ENCODE peak calls at places on chromosomes 12 and 14, in nine cellular contexts. M is OCI-LY7, T is fibroblast of lung, J is body of pancreas, R is kidney, Z is lung, C is psoas muscle, O is tibial nerve, Y is Caco-2. W is an unnamed sample. For H3K4me1, the result is how much of the 10 kb centered on the place peaks cover.

GRCh38 chr14:97713023-97713422 is 915.8 kb downstream of the VRK1 start:
- DNase-seq in M (no peak), T (peak), J (no peak), R (no peak), Z (no peak), C (no peak), O (no peak), Y (no peak), W (no peak)

GRCh38 chr14:72488551-72488950 is 405.4 kb downstream of the DPF3 start:
- DNase-seq in M (no peak), T (no peak), J (no peak), R (no peak), Z (no peak), C (no peak), O (no peak), Y (no peak), W (no peak)

GRCh38 chr12:103680591-103681065 is 93.6 kb downstream of the STAB2 start:
- DNase-seq in M (no peak), T (peak), J (peak), R (no peak), Z (peak), C (peak), O (no peak), Y (no peak), W (peak)

GRCh38 chr12:111444706-111445310 is 39.1 kb downstream of the SH2B3 start:
- DNase-seq in M (peak), T (peak), J (peak), R (peak), Z (peak), C (peak), O (no peak), Y (peak), W (peak)

GRCh38 chr12:2673966-2674810 is 120.6 kb upstream of the FKBP4 start:
- DNase-seq in M (peak), T (no peak), J (no peak), R (no peak), Z (no peak), C (no peak), O (no peak), Y (peak), W (no peak)

GRCh38 chr12:129082441-129082840 is 229.2 kb downstream of the GLT1D1 start:
- DNase-seq in M (no peak), T (no peak), J (no peak), R (no peak), Z (no peak), C (no peak), O (no peak), Y (no peak), W (no peak)

GRCh38 chr12:3655331-3655900 is 97.5 kb downstream of the CRACR2A start:
- DNase-seq in M (peak), T (no peak), J (peak), R (no peak), Z (no peak), C (no peak), O (no peak), Y (no peak), W (no peak)

GRCh38 chr14:97166497-97166896 is 369.3 kb downstream of the VRK1 start:
- DNase-seq in M (no peak), T (no peak), J (no peak), R (no peak), Z (no peak), C (no peak), O (no peak), Y (no peak), W (no peak)

GRCh38 chr12:123063535-123063934 is 83.1 kb downstream of the ARL6IP4 start:
- DNase-seq in M (peak), T (no peak), J (no peak), R (no peak), Z (no peak), C (no peak), O (no peak), Y (no peak), W (no peak)

GRCh38 chr12:111806304-111806703 is 35.7 kb upstream of the MAPKAPK5 start:
- DNase-seq in M (no peak), T (no peak), J (no peak), R (no peak), Z (no peak), C (no peak), O (no peak), Y (no peak), W (no peak)

GRCh38 chr14:99155173-99155777 is 116.7 kb downstream of the BCL11B start:
- DNase-seq in M (no peak), T (peak), J (peak), R (no peak), Z (no peak), C (peak), O (no peak), Y (no peak), W (no peak)

GRCh38 chr12:4114986-4115385 is 158.6 kb upstream of the CCND2 start:
- DNase-seq in M (no peak), T (no peak), J (no peak), R (peak), Z (no peak), C (no peak), O (no peak), Y (no peak), W (no peak)

GRCh38 chr14:91580886-91581615 is 70.9 kb upstream of the PPP4R3A start:
- DNase-seq in M (no peak), T (no peak), J (no peak), R (no peak), Z (no peak), C (no peak), O (no peak), Y (no peak), W (no peak)

GRCh38 chr12:49612210-49612609 is 6.8 kb upstream of the FAM186B start:
- DNase-seq in M (no peak), T (no peak), J (no peak), R (no peak), Z (no peak), C (no peak), O (no peak), Y (no peak), W (no peak)

GRCh38 chr12:30694412-30694955 is 1.2 kb downstream of the IPO8 start:
- DNase-seq in M (peak), T (no peak), J (no peak), R (no peak), Z (no peak), C (no peak), O (no peak), Y (no peak), W (no peak)

GRCh38 chr14:105982664-105983063 is 456.3 kb downstream of the TMEM121 start:
- DNase-seq in M (no peak), T (no peak), J (no peak), R (no peak), Z (no peak), C (no peak), O (no peak), Y (no peak), W (no peak)

GRCh38 chr14:61269321-61270083 is 11.6 kb downstream of the TMEM30B start:
- DNase-seq in M (peak), T (peak), J (peak), R (peak), Z (peak), C (peak), O (peak), Y (peak), W (peak)

DNA sequence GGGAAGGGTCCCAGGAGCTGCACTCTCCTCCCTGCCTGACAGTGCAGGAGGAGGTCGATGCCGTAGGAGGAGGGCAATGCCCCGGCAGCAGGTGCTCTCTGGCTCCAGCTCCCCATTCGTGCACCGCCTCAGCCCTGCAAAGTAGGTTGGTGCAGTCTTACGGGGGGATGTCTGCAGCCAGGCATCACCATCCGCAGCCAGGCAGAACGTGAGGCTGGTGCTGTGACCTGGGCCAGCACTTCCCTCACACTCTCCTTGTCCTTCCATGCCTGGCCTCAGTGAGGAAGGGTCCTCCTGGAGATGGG is 185.0 kb upstream of the C14orf180 start:
- DNase-seq in M (peak), T (no peak), J (no peak), R (peak), Z (no peak), C (no peak), O (no peak), Y (no peak), W (peak)
- H3K4me1 ChIP-seq in M (half or more), T (under half), J (under half), R (under half), Z (under half), C (under half), O (under half), Y (under half), W (under half)

GRCh38 chr12:11687538-11687937 is 38.1 kb downstream of the ETV6 start:
- DNase-seq in M (no peak), T (no peak), J (no peak), R (no peak), Z (no peak), C (no peak), O (no peak), Y (no peak), W (no peak)

GRCh38 chr12:11685261-11685660 is 35.8 kb downstream of the ETV6 start:
- DNase-seq in M (no peak), T (no peak), J (no peak), R (no peak), Z (no peak), C (no peak), O (no peak), Y (no peak), W (no peak)

GRCh38 chr12:11685716-11686115 is 36.2 kb downstream of the ETV6 start:
- DNase-seq in M (no peak), T (peak), J (no peak), R (no peak), Z (no peak), C (no peak), O (no peak), Y (no peak), W (no peak)

GRCh38 chr12:11684811-11685210 is 35.3 kb downstream of the ETV6 start:
- DNase-seq in M (no peak), T (no peak), J (no peak), R (no peak), Z (no peak), C (no peak), O (no peak), Y (no peak), W (no peak)

DNA sequence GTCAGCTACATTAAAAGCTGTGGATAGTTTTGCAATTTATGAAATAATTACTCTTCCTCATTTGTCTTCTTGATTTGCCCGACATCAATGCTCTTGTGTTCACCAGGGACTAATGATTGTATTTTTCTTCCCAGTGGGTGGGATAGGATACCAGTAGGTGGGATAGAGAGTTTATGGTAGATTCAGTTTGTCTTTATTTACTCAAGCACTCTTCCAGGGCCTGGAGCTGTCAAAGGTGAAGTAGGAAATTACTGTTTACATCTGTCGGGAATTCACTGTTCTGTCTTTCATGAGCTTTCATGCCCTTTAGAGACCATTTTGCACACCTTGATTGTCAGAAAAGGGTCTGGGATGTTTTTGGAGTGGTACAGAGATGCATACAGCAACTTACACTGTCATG is 36.7 kb downstream of the ETV6 start:
- DNase-seq in M (no peak), T (no peak), J (no peak), R (no peak), Z (no peak), C (no peak), O (no peak), Y (no peak), W (no peak)
- TF ChIP-seq CTCF in M (no peak), T (no peak), J (no peak), R (no peak), Z (no peak), C (no peak), O (no peak), Y (no peak), W (no peak)

DNA sequence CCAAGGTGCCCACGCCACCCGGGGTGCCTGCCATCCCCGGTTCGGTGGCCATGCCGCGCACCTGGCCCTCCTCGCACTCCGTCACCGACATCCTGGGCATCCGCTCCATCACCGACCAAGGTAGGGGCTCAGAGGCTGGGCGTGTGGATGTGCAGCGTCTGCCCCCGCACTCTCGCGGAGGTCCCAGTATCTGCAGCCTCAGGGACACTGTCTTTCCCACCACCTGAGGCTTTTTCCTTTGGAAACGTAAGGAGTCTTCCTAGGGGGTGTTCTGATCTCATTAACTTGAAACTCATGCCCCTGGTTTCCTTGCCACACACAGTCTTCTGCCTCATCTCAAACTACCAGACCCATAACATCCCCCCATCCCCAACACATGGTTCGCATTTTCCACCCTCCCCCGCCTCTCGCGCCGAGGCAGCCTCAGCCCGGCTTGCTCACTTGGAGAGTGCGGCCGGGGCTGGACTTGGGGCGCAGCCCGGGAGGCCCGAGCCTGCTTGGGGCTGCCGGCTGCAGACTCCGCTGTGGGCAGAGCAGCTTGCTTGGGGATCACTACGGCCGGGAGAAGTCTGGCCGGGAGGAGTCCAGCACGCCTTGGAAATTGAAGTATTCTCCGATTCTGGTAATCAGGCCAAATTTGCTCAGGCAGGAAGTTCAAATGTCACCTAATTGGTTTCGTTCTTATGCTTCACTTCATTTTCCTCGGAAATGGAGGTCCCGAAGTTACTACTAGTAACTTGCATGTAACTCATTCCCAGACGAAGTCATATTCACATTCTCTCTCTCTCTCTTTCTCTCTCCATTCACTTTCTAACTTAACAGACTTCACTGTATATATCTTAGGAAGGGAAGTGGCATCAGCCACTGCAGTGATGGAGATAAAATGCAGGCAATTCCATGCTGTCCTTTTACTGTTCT is 2.0 kb downstream of the PAX9 start:
- DNase-seq in M (no peak), T (peak), J (no peak), R (peak), Z (no peak), C (no peak), O (no peak), Y (no peak), W (no peak)
- H3K4me1 ChIP-seq in M (under half), T (under half), J (under half), R (under half), Z (under half), C (under half), O (under half), Y (under half), W (half or more)

DNA sequence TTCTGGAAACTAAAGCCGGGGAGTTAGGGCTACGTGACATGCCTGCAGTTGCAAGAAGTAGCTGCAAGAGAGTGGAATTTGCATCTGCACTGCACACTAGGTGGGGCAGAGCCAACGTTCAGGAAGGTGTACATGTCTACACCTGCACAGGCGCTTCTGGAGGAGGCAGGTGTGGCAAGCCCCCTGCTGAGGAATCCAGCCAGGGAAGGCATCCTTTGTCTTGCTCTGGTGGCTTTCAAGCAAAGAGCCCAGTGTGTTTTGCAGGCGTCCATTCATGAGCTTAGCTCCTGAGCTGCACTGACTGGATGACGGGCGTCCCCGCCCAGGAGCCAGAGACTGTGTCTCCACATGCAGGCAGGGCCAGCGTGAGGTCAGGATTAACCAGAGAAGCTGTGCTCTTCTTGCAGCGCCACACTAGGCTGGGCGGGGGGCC is 116.3 kb downstream of the ZFP36L1 start:
- DNase-seq in M (peak), T (no peak), J (no peak), R (no peak), Z (no peak), C (no peak), O (no peak), Y (peak), W (no peak)
- TF ChIP-seq CTCF in M (no peak), T (no peak), J (no peak), R (no peak), Z (no peak), C (no peak), O (no peak), Y (peak), W (no peak)

GRCh38 chr12:15919491-15919890 is 8.4 kb downstream of the DERA start:
- DNase-seq in M (no peak), T (no peak), J (no peak), R (no peak), Z (no peak), C (no peak), O (no peak), Y (no peak), W (no peak)

DNA sequence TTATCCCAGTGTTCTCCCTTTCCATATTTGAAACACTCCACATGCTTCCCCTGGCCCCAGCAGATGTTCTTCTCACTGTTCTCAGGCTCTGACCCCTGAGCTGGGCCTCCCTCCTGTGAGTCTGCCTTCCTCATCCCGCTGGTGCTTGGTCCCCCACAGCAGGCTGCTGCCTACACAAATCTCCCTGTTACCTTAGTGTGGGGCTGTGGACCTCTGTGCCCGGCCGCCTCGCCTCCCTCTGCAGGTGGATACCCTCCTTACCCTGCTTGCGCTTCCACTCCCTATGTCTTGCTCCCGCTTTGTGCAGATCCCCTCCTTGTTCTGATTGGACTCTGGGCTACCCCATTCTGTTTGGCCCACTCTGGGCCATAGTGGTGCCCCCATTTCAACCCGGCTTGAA is 6.9 kb downstream of the DERA start:
- DNase-seq in M (no peak), T (no peak), J (no peak), R (peak), Z (no peak), C (no peak), O (no peak), Y (no peak), W (no peak)
- H3K4me1 ChIP-seq in M (under half), T (under half), J (under half), R (under half), Z (under half), C (under half), O (under half), Y (under half), W (under half)

GRCh38 chr12:38142974-38143373 is 173.6 kb upstream of the ALG10B start:
- DNase-seq in M (no peak), T (no peak), J (peak), R (no peak), Z (no peak), C (no peak), O (no peak), Y (no peak), W (peak)
- TF ChIP-seq CTCF in M (no peak), T (no peak), J (peak), R (peak), Z (no peak), C (no peak), O (no peak), Y (no peak), W (no peak)

GRCh38 chr12:88448337-88448944 is 131.8 kb downstream of the KITLG start:
- DNase-seq in M (no peak), T (no peak), J (no peak), R (no peak), Z (no peak), C (no peak), O (no peak), Y (no peak), W (no peak)
- H3K4me1 ChIP-seq in M (under half), T (under half), J (under half), R (under half), Z (under half), C (under half), O (under half), Y (under half), W (under half)

GRCh38 chr12:124407074-124407473 is 112.2 kb downstream of the RFLNA start:
- DNase-seq in M (no peak), T (no peak), J (no peak), R (no peak), Z (no peak), C (no peak), O (no peak), Y (no peak), W (no peak)
- TF ChIP-seq CTCF in M (peak), T (no peak), J (no peak), R (no peak), Z (no peak), C (no peak), O (no peak), Y (no peak), W (no peak)

GRCh38 chr14:65073605-65074201 is 28.6 kb downstream of the MAX start:
- DNase-seq in M (no peak), T (no peak), J (no peak), R (no peak), Z (no peak), C (no peak), O (no peak), Y (no peak), W (no peak)

GRCh38 chr14:65077318-65077717 is 25.0 kb downstream of the MAX start:
- DNase-seq in M (no peak), T (no peak), J (no peak), R (no peak), Z (no peak), C (no peak), O (no peak), Y (no peak), W (no peak)

GRCh38 chr14:65074449-65075155 is 27.7 kb downstream of the MAX start:
- DNase-seq in M (peak), T (no peak), J (no peak), R (no peak), Z (no peak), C (no peak), O (no peak), Y (no peak), W (no peak)

GRCh38 chr14:65072937-65073336 is 29.4 kb downstream of the MAX start:
- DNase-seq in M (no peak), T (no peak), J (no peak), R (no peak), Z (no peak), C (no peak), O (no peak), Y (no peak), W (no peak)

GRCh38 chr14:65075628-65076325 is 26.5 kb downstream of the MAX start:
- DNase-seq in M (no peak), T (no peak), J (no peak), R (no peak), Z (no peak), C (no peak), O (no peak), Y (no peak), W (no peak)
- H3K4me1 ChIP-seq in M (under half), T (under half), J (under half), R (under half), Z (under half), C (half or more), O (under half), Y (under half), W (half or more)

W was measured in right atrium auricular region.